ENCODE peak calls at places on chromosomes 3 and 15, in nine cellular contexts. L is epithelial cell of prostate, B is upper lobe of right lung, R is AG04450, V is ovary, Q is psoas muscle, N is gastrocnemius medialis, H is substantia nigra, F is H9. U is an unnamed sample.

GRCh38 chr3:99549918-99550603 is 88.3 kb upstream of the COL8A1 start:
- DNase-seq in L (no peak), B (no peak), R (no peak), V (no peak), Q (no peak), N (no peak), H (no peak), F (no peak), U (no peak)

GRCh38 chr3:47250309-47251060 is 32.1 kb downstream of the KIF9 start:
- DNase-seq in L (no peak), B (peak), R (no peak), V (no peak), Q (peak), N (peak), H (peak), F (peak), U (peak)

GRCh38 chr3:119831941-119832371 is 50.1 kb downstream of the NR1I2 start:
- DNase-seq in L (no peak), B (no peak), R (peak), V (no peak), Q (no peak), N (no peak), H (no peak), F (no peak), U (no peak)

GRCh38 chr3:98574157-98574556 is 19.3 kb downstream of the CPOX start:
- DNase-seq in L (no peak), B (no peak), R (no peak), V (no peak), Q (no peak), N (no peak), H (no peak), F (no peak), U (no peak)

GRCh38 chr3:187706966-187707365 is 4.6 kb upstream of the RTP2 start:
- DNase-seq in L (no peak), B (no peak), R (no peak), V (no peak), Q (no peak), N (no peak), H (no peak), F (no peak), U (peak)

GRCh38 chr15:39704684-39705083 is 78.0 kb downstream of the FSIP1 start:
- DNase-seq in L (no peak), B (no peak), R (no peak), V (no peak), Q (no peak), N (no peak), H (no peak), F (no peak), U (no peak)

GRCh38 chr3:58585005-58585786 is 8.0 kb upstream of the FAM107A start:
- DNase-seq in L (no peak), B (peak), R (no peak), V (peak), Q (peak), N (peak), H (peak), F (peak), U (peak)

GRCh38 chr15:75043509-75044257 is 20.3 kb downstream of the PPCDC start:
- DNase-seq in L (no peak), B (peak), R (peak), V (peak), Q (peak), N (peak), H (peak), F (no peak), U (peak)

GRCh38 chr15:89068325-89068784 is 19.9 kb upstream of the ABHD2 start:
- DNase-seq in L (peak), B (peak), R (peak), V (peak), Q (no peak), N (no peak), H (no peak), F (no peak), U (no peak)

GRCh38 chr3:150142936-150143335 is 172.2 kb upstream of the PFN2 start:
- DNase-seq in L (no peak), B (no peak), R (no peak), V (no peak), Q (no peak), N (no peak), H (no peak), F (no peak), U (no peak)

GRCh38 chr3:50008931-50009330 is 69.0 kb downstream of the RBM6 start:
- DNase-seq in L (peak), B (no peak), R (no peak), V (no peak), Q (no peak), N (peak), H (no peak), F (no peak), U (no peak)

GRCh38 chr3:130480736-130481135 is 36.2 kb upstream of the COL6A6 start:
- DNase-seq in L (peak), B (no peak), R (peak), V (peak), Q (no peak), N (no peak), H (no peak), F (peak), U (no peak)

GRCh38 chr3:157239082-157239704 is 79.2 kb upstream of the CCNL1 start:
- DNase-seq in L (no peak), B (peak), R (no peak), V (peak), Q (peak), N (peak), H (peak), F (peak), U (peak)

GRCh38 chr15:95113041-95113440 is 881.7 kb downstream of the MCTP2 start:
- DNase-seq in L (no peak), B (no peak), R (no peak), V (no peak), Q (no peak), N (no peak), H (no peak), F (no peak), U (no peak)

GRCh38 chr3:172170841-172171240 is 131.5 kb downstream of the FNDC3B start:
- DNase-seq in L (no peak), B (no peak), R (no peak), V (no peak), Q (no peak), N (no peak), H (no peak), F (no peak), U (no peak)

GRCh38 chr3:112799946-112800345 is 46.7 kb downstream of the CD200R1L start:
- DNase-seq in L (peak), B (no peak), R (no peak), V (no peak), Q (no peak), N (no peak), H (no peak), F (no peak), U (no peak)

GRCh38 chr15:88376574-88377174 is 90.5 kb downstream of the MRPL46 start:
- DNase-seq in L (no peak), B (no peak), R (no peak), V (no peak), Q (no peak), N (no peak), H (no peak), F (no peak), U (no peak)

GRCh38 chr3:49122022-49122421 is 1.4 kb upstream of the USP19 start:
- DNase-seq in L (no peak), B (no peak), R (no peak), V (no peak), Q (no peak), N (no peak), H (no peak), F (no peak), U (no peak)

GRCh38 chr3:99920530-99921376 is 103.1 kb downstream of the CMSS1 start:
- DNase-seq in L (peak), B (peak), R (no peak), V (no peak), Q (peak), N (peak), H (no peak), F (peak), U (peak)

GRCh38 chr3:95407709-95408463 is 1345.0 kb downstream of the NSUN3 start:
- DNase-seq in L (no peak), B (no peak), R (no peak), V (no peak), Q (no peak), N (no peak), H (no peak), F (peak), U (no peak)

DNA sequence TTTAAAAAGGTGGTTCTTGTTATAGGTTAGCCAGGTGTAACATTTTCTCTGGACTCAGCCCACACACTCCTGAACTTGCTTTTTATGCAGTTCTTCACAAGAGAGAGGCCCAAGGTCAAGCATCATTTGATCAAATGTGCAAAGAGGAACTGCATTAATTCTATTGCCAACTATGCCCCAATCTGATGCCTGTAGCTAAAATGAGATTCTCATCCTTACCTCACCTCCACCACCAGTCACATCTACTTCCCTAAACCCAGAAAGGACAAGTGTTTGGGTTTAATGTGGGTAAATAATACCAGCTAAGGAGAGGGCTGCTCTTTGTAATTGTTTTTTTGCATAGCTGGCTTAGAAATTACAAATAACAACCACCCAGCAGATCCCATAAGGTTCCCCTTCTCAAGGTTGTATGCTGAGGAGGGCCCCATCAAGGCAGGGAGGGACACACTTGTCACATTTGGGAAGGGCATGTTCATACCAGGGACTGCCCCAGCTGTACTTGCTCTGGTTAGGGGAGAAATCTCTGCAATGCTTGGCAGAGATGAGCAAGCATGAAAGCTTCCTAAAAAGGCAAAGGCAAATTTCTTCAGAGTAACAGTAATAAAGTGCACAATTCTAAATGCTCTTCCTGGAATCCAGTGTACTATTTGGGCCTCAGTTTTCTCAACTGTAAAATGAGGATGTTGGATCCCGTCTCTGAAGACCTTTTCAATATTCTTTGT is 76.2 kb downstream of the TGFBR2 start:
- DNase-seq in L (no peak), B (no peak), R (no peak), V (no peak), Q (no peak), N (no peak), H (no peak), F (no peak), U (no peak)
- H3K27ac ChIP-seq in L (no peak), B (peak), R (no peak), V (no peak), Q (no peak), N (no peak), H (peak), F (no peak), U (peak)

GRCh38 chr15:44501768-44502366 is 35.1 kb upstream of the EIF3J start:
- DNase-seq in L (no peak), B (no peak), R (peak), V (no peak), Q (no peak), N (no peak), H (no peak), F (no peak), U (no peak)
- H3K27ac ChIP-seq in L (no peak), B (no peak), R (no peak), V (no peak), Q (no peak), N (no peak), H (no peak), F (no peak), U (no peak)

GRCh38 chr15:40915679-40916078 is 13.5 kb upstream of the DLL4 start:
- DNase-seq in L (no peak), B (no peak), R (no peak), V (no peak), Q (no peak), N (no peak), H (no peak), F (no peak), U (no peak)

GRCh38 chr15:40918146-40918798 is 10.9 kb upstream of the DLL4 start:
- DNase-seq in L (no peak), B (no peak), R (no peak), V (no peak), Q (no peak), N (no peak), H (no peak), F (no peak), U (no peak)

GRCh38 chr15:40921949-40922607 is 7.1 kb upstream of the DLL4 start:
- DNase-seq in L (no peak), B (no peak), R (no peak), V (no peak), Q (no peak), N (no peak), H (no peak), F (no peak), U (no peak)

GRCh38 chr15:40917585-40917984 is 11.6 kb upstream of the DLL4 start:
- DNase-seq in L (no peak), B (no peak), R (no peak), V (no peak), Q (no peak), N (no peak), H (no peak), F (no peak), U (no peak)

DNA sequence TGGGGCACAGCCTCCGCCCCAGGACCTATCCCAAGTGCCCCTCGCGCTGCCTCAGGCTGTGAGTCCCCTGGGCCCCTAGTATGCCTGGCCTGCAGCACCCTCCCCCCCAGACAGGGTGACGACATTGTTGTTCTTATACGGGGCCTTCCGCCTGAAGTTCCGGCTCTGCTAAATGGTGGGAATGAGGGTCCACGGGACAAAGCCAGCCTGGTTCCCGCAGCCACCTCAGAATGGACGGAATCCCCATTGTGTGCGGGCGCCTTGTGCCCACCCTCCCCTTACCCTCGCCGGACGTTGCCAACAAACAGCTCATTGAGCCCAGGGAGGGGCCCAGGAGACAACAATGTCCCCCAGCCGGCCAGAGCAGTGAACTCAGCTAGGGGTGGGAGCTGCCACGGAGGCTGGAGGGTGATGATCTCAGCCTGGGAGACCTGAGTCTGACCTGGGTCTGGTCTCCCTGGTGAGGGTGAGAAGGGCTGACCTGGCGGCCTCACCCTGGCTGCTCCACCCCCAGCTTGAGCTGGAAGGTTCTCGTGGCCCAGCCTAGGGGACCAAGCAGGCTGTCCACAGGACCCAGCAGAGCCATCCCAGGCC is 10.2 kb upstream of the DLL4 start:
- DNase-seq in L (no peak), B (no peak), R (no peak), V (no peak), Q (no peak), N (no peak), H (no peak), F (no peak), U (no peak)
- H3K27ac ChIP-seq in L (no peak), B (peak), R (no peak), V (no peak), Q (peak), N (peak), H (no peak), F (no peak), U (peak)

GRCh38 chr3:124972457-124972856 is 37.9 kb upstream of the MUC13 start:
- DNase-seq in L (no peak), B (no peak), R (no peak), V (no peak), Q (no peak), N (no peak), H (no peak), F (no peak), U (no peak)
- H3K27ac ChIP-seq in L (no peak), B (no peak), R (no peak), V (no peak), Q (no peak), N (no peak), H (no peak), F (no peak), U (no peak)

U was measured in left ventricle myocardium inferior.